ENCODE peak calls at places on chromosome 1, in six cellular contexts. W is HepG2, Q is A549, A is upper lobe of left lung, X is GM12878, L is K562. F is an unnamed sample.

GRCh38 chr1:41455479-41456271 is 28.8 kb downstream of the EDN2 start:
- ATAC-seq in L (no peak), A (no peak), X (no peak), Q (peak; percentile 30), W (no peak), F (peak; percentile 87)

GRCh38 chr1:67880056-67880601 is 46.9 kb upstream of the GNG12 start:
- ATAC-seq in X (no peak), L (no peak), A (no peak), W (no peak), Q (peak; percentile 91), F (no peak)

GRCh38 chr1:89259283-89259971 is 13.2 kb downstream of the GBP5 start:
- ATAC-seq in L (no peak), W (no peak), X (no peak), Q (no peak), A (no peak), F (no peak)

GRCh38 chr1:59018860-59019259 is 235.0 kb upstream of the JUN start:
- ATAC-seq in W (no peak), X (no peak), A (no peak), Q (no peak), L (no peak), F (no peak)

GRCh38 chr1:21293537-21294265 is 3.4 kb upstream of the ECE1 start:
- ATAC-seq in X (peak; percentile 52), Q (no peak), A (no peak), W (no peak), L (no peak), F (no peak)

GRCh38 chr1:221396526-221396925 is 345.4 kb downstream of the DUSP10 start:
- ATAC-seq in A (no peak), Q (no peak), W (no peak), X (no peak), L (no peak), F (no peak)

GRCh38 chr1:182735343-182735742 is 51.0 kb upstream of the RGS8 start:
- ATAC-seq in L (no peak), Q (no peak), W (no peak), A (no peak), X (no peak), F (no peak)

GRCh38 chr1:38053416-38054091 is 7.0 kb upstream of the POU3F1 start:
- ATAC-seq in Q (no peak), W (no peak), L (no peak), A (no peak), X (peak; percentile 60), F (no peak)

GRCh38 chr1:246155923-246156322 is 351.2 kb downstream of the SMYD3 start:
- ATAC-seq in Q (no peak), W (no peak), L (no peak), X (no peak), A (no peak), F (no peak)

GRCh38 chr1:178781549-178781948 is 56.5 kb downstream of the RALGPS2 start:
- ATAC-seq in X (no peak), W (no peak), Q (no peak), A (no peak), L (no peak), F (no peak)

GRCh38 chr1:147177611-147178370 is 5.5 kb upstream of the PRKAB2 start:
- ATAC-seq in L (no peak), X (no peak), Q (no peak), W (no peak), A (peak; percentile 46), F (no peak)

GRCh38 chr1:240070188-240070587 is 21.5 kb upstream of the FMN2 start:
- ATAC-seq in W (no peak), X (no peak), L (no peak), A (no peak), Q (no peak), F (no peak)

GRCh38 chr1:205258313-205259176 is 30.8 kb downstream of the TMCC2 start:
- ATAC-seq in A (no peak), Q (peak; percentile 32), L (peak; percentile 9), W (peak; percentile 68), X (no peak), F (no peak)

GRCh38 chr1:30665621-30666020 is 57.8 kb downstream of the MATN1 start:
- ATAC-seq in L (peak; percentile 13), Q (no peak), W (no peak), X (no peak), A (no peak), F (no peak)

GRCh38 chr1:2801535-2802291 is at the start of gene TTC34:
- ATAC-seq in Q (peak; percentile 77), X (peak; percentile 47), W (peak; percentile 87), L (peak; percentile 99), A (peak; percentile 22), F (peak; percentile 30)

GRCh38 chr1:171113377-171113776 is 22.7 kb downstream of the FMO3 start:
- ATAC-seq in A (no peak), X (no peak), L (no peak), W (no peak), Q (no peak), F (no peak)

GRCh38 chr1:176692988-176693696 is 230.2 kb downstream of the PAPPA2 start:
- ATAC-seq in L (no peak), W (no peak), A (no peak), X (no peak), Q (no peak), F (no peak)

GRCh38 chr1:30251451-30251850 is 471.9 kb downstream of the MATN1 start:
- ATAC-seq in W (no peak), A (no peak), L (no peak), Q (no peak), X (no peak), F (no peak)

GRCh38 chr1:183148599-183148998 is 37.5 kb upstream of the LAMC2 start:
- ATAC-seq in Q (peak; percentile 42), W (peak; percentile 63), X (no peak), L (no peak), A (peak; percentile 87), F (peak; percentile 58)

GRCh38 chr1:116817582-116818064 is 63.4 kb downstream of the CD2 start:
- ATAC-seq in X (peak; percentile 91), W (peak; percentile 100), Q (peak; percentile 85), A (peak; percentile 72), L (peak; percentile 99), F (no peak)

GRCh38 chr1:27098447-27099153 is 56.3 kb downstream of the SLC9A1 start:
- ATAC-seq in X (no peak), L (no peak), W (peak; percentile 9), A (peak; percentile 16), Q (no peak), F (no peak)

GRCh38 chr1:210299501-210299900 is 29.2 kb upstream of the HHAT start:
- ATAC-seq in X (no peak), L (no peak), W (no peak), Q (no peak), A (no peak), F (no peak)

GRCh38 chr1:11479375-11479979 is 522 bp downstream of the DISP3 start:
- ATAC-seq in X (no peak), L (peak; percentile 3), W (peak; percentile 18), Q (peak; percentile 7), A (no peak), F (no peak)

GRCh38 chr1:51316113-51316763 is 14.1 kb downstream of the TTC39A start:
- ATAC-seq in Q (no peak), L (no peak), W (no peak), X (no peak), A (no peak), F (no peak)

GRCh38 chr1:41902125-41902524 is 16.6 kb downstream of the HIVEP3 start:
- ATAC-seq in L (peak; percentile 16), Q (peak; percentile 47), A (peak; percentile 81), W (no peak), X (no peak), F (no peak)

GRCh38 chr1:93729502-93729901 is 47.9 kb upstream of the BCAR3 start:
- ATAC-seq in A (peak; percentile 42), W (no peak), X (peak; percentile 42), L (no peak), Q (no peak), F (peak; percentile 20)

GRCh38 chr1:58392083-58392482 is 154.4 kb downstream of the OMA1 start:
- ATAC-seq in Q (no peak), A (no peak), W (no peak), X (peak; percentile 95), L (no peak), F (no peak)

GRCh38 chr1:40530735-40531380 is 579 bp upstream of the ZNF684 start:
- ATAC-seq in X (peak; percentile 30), Q (peak; percentile 48), A (peak; percentile 55), L (no peak), W (no peak), F (peak; percentile 42)

GRCh38 chr1:182330303-182330702 is 61.3 kb downstream of the GLUL start:
- ATAC-seq in L (peak; percentile 16), X (no peak), W (no peak), Q (no peak), A (peak; percentile 26), F (peak; percentile 60)

GRCh38 chr1:170073893-170074249 is 624 bp downstream of the KIFAP3 start:
- ATAC-seq in A (no peak), W (no peak), X (no peak), Q (peak; percentile 30), L (peak; percentile 10), F (no peak)
- TF ChIP-seq EP300 in A (no peak), W (no peak), X (no peak), Q (no peak), L (no peak), F (no peak)

GRCh38 chr1:156104861-156105546 is 9.5 kb upstream of the LMNA start:
- ATAC-seq in W (peak; percentile 40), Q (no peak), L (peak; percentile 32), A (peak; percentile 54), X (no peak), F (no peak)
- TF ChIP-seq CTCF in W (no peak), Q (no peak), L (no peak), A (no peak), X (no peak), F (no peak)

GRCh38 chr1:115712911-115713609 is 55.5 kb downstream of the CASQ2 start:
- ATAC-seq in A (no peak), Q (peak; percentile 13), W (peak; percentile 28), L (peak; percentile 43), X (no peak), F (no peak)
- TF ChIP-seq EP300 in A (no peak), Q (no peak), W (no peak), L (no peak), X (no peak), F (no peak)

GRCh38 chr1:162388615-162389014 is 7.1 kb downstream of the C1orf226 start:
- ATAC-seq in W (peak; percentile 37), L (no peak), X (no peak), A (no peak), Q (no peak), F (peak; percentile 14)
- TF ChIP-seq CTCF in W (no peak), L (no peak), X (no peak), A (no peak), Q (no peak), F (no peak)

DNA sequence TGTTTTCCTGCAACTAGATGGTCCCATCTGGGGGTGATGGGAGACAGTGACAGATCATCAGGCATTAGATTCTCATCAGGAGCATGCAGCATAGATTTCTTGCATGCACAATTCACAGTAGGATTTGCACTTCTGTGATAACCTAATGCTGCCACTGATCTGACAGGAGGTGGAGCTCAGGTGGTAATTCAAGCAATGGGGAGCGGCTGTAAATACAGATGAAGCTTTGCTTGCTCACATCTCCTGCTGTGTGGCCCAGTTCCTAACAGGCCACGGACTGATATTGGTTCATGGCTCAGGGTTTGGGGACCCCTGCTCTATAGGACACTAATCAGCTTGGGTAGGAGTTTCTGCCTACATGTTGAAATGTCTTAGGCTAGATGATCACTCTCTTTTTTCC is 320.0 kb downstream of the PRDM2 start:
- ATAC-seq in Q (no peak), W (no peak), X (no peak), L (no peak), A (no peak), F (no peak)
- TF ChIP-seq EP300 in Q (no peak), W (no peak), X (no peak), L (no peak), A (no peak), F (no peak)